ENCODE peak calls at places on chromosomes 4 and X, in four cellular contexts. One of them, this sample, is unnamed. For H3K4me1, the result is how much of the 10 kb centered on the place peaks cover.

GRCh38 chr4:75733369-75733768 is 9.0 kb downstream of the USO1 start:
- DNase-seq in CD4-positive, alpha-beta memory T cell: no peak
- DNase-seq in OCI-LY7: no peak
- DNase-seq in Caco-2: no peak
- DNase-seq in this sample: no peak

GRCh38 chrX:154411981-154412340 is 622 bp downstream of the TAFAZZIN start:
- DNase-seq in CD4-positive, alpha-beta memory T cell: peak
- DNase-seq in OCI-LY7: peak
- DNase-seq in Caco-2: peak
- DNase-seq in this sample: peak

GRCh38 chr4:38125816-38126215 is 165.6 kb downstream of the PTTG2 start:
- DNase-seq in CD4-positive, alpha-beta memory T cell: no peak
- DNase-seq in OCI-LY7: no peak
- DNase-seq in Caco-2: no peak
- DNase-seq in this sample: no peak

GRCh38 chr4:141853091-141853734 is 216.8 kb downstream of the IL15 start:
- DNase-seq in CD4-positive, alpha-beta memory T cell: no peak
- DNase-seq in OCI-LY7: no peak
- DNase-seq in Caco-2: no peak
- DNase-seq in this sample: no peak

GRCh38 chr4:145815626-145816025 is 123.0 kb downstream of the ZNF827 start:
- DNase-seq in CD4-positive, alpha-beta memory T cell: no peak
- DNase-seq in OCI-LY7: no peak
- DNase-seq in Caco-2: no peak
- DNase-seq in this sample: no peak

GRCh38 chr4:126223784-126224407 is 909.1 kb downstream of the FAT4 start:
- DNase-seq in CD4-positive, alpha-beta memory T cell: no peak
- DNase-seq in OCI-LY7: no peak
- DNase-seq in Caco-2: peak
- DNase-seq in this sample: no peak

GRCh38 chrX:30975467-30975866 is 86.4 kb upstream of the TAB3 start:
- DNase-seq in CD4-positive, alpha-beta memory T cell: no peak
- DNase-seq in OCI-LY7: no peak
- DNase-seq in Caco-2: no peak
- DNase-seq in this sample: no peak

GRCh38 chr4:19623866-19624265 is 627.8 kb upstream of the SLIT2 start:
- DNase-seq in CD4-positive, alpha-beta memory T cell: no peak
- DNase-seq in OCI-LY7: no peak
- DNase-seq in Caco-2: no peak
- DNase-seq in this sample: no peak

GRCh38 chr4:108068422-108068821 is 78.7 kb downstream of the HADH start:
- DNase-seq in CD4-positive, alpha-beta memory T cell: no peak
- DNase-seq in OCI-LY7: no peak
- DNase-seq in Caco-2: no peak
- DNase-seq in this sample: no peak

GRCh38 chr4:93370256-93370655 is 458.3 kb upstream of the ATOH1 start:
- DNase-seq in CD4-positive, alpha-beta memory T cell: no peak
- DNase-seq in OCI-LY7: no peak
- DNase-seq in Caco-2: no peak
- DNase-seq in this sample: no peak

GRCh38 chr4:1383728-1384591 is 22.3 kb downstream of the NKX1-1 start:
- DNase-seq in CD4-positive, alpha-beta memory T cell: no peak
- DNase-seq in OCI-LY7: no peak
- DNase-seq in Caco-2: no peak
- DNase-seq in this sample: peak

GRCh38 chr4:54189140-54189539 is 40.0 kb upstream of the PDGFRA start:
- DNase-seq in CD4-positive, alpha-beta memory T cell: no peak
- DNase-seq in OCI-LY7: no peak
- DNase-seq in Caco-2: no peak
- DNase-seq in this sample: no peak

GRCh38 chrX:13131511-13132137 is 87.2 kb upstream of the FAM9C start:
- DNase-seq in CD4-positive, alpha-beta memory T cell: peak
- DNase-seq in OCI-LY7: no peak
- DNase-seq in Caco-2: no peak
- DNase-seq in this sample: no peak

GRCh38 chrX:22296871-22297270 is 24.2 kb downstream of the CBLL2 start:
- DNase-seq in CD4-positive, alpha-beta memory T cell: no peak
- DNase-seq in OCI-LY7: no peak
- DNase-seq in Caco-2: no peak
- DNase-seq in this sample: no peak

GRCh38 chrX:135974279-135974856 is 580 bp upstream of the MMGT1 start:
- DNase-seq in CD4-positive, alpha-beta memory T cell: peak
- DNase-seq in OCI-LY7: peak
- DNase-seq in Caco-2: peak
- DNase-seq in this sample: peak

GRCh38 chr4:67152976-67153375 is 392.3 kb downstream of the CENPC start:
- DNase-seq in CD4-positive, alpha-beta memory T cell: no peak
- DNase-seq in OCI-LY7: no peak
- DNase-seq in Caco-2: no peak
- DNase-seq in this sample: no peak

GRCh38 chr4:145545538-145546224 is 64.0 kb downstream of the SMAD1 start:
- DNase-seq in CD4-positive, alpha-beta memory T cell: no peak
- DNase-seq in OCI-LY7: no peak
- DNase-seq in Caco-2: peak
- DNase-seq in this sample: no peak

GRCh38 chrX:110569506-110569905 is 210.9 kb downstream of the RTL9 start:
- DNase-seq in CD4-positive, alpha-beta memory T cell: no peak
- DNase-seq in OCI-LY7: no peak
- DNase-seq in Caco-2: no peak
- DNase-seq in this sample: no peak

GRCh38 chrX:6149231-6149870 is 79.3 kb downstream of the NLGN4X start:
- DNase-seq in CD4-positive, alpha-beta memory T cell: no peak
- DNase-seq in OCI-LY7: no peak
- DNase-seq in Caco-2: no peak
- DNase-seq in this sample: no peak

GRCh38 chr4:40910706-40911105 is 161.0 kb downstream of the NSUN7 start:
- DNase-seq in CD4-positive, alpha-beta memory T cell: no peak
- DNase-seq in OCI-LY7: no peak
- DNase-seq in Caco-2: no peak
- DNase-seq in this sample: no peak

GRCh38 chr4:113827285-113827684 is 65.7 kb upstream of the CAMK2D start:
- DNase-seq in CD4-positive, alpha-beta memory T cell: no peak
- DNase-seq in OCI-LY7: no peak
- DNase-seq in Caco-2: no peak
- DNase-seq in this sample: no peak

GRCh38 chrX:22803353-22803752 is 196.4 kb upstream of the DDX53 start:
- DNase-seq in CD4-positive, alpha-beta memory T cell: no peak
- DNase-seq in OCI-LY7: no peak
- DNase-seq in Caco-2: no peak
- DNase-seq in this sample: no peak

GRCh38 chr4:61938250-61938846 is 738.2 kb downstream of the ADGRL3 start:
- DNase-seq in CD4-positive, alpha-beta memory T cell: no peak
- DNase-seq in OCI-LY7: no peak
- DNase-seq in Caco-2: peak
- DNase-seq in this sample: peak

GRCh38 chrX:41110801-41111625 is 25.8 kb downstream of the USP9X start:
- DNase-seq in CD4-positive, alpha-beta memory T cell: no peak
- DNase-seq in OCI-LY7: no peak
- DNase-seq in Caco-2: no peak
- DNase-seq in this sample: no peak
- H3K4me1 ChIP-seq in CD4-positive, alpha-beta memory T cell: half or more
- H3K4me1 ChIP-seq in OCI-LY7: under half
- H3K4me1 ChIP-seq in Caco-2: under half
- H3K4me1 ChIP-seq in this sample: under half

DNA sequence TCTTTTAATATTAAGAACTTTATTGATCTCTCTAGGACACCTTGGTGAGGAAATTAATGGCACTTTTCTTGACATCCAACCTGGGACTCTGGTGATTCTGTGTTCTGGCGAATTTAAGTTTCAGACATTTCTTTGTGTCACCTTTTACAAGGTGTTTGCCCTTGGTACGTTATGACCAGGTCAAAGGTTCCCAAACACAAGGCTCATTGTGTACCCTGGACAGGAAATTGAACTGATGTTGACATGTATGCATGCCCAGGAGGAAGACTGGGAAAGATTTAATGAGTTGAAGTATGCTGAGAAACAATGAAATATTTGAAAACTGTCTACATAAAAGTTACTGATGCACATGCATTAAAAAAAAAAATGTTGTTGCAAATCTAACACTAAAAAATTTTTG is 22.1 kb downstream of the NIPAL1 start:
- DNase-seq in CD4-positive, alpha-beta memory T cell: no peak
- DNase-seq in OCI-LY7: no peak
- DNase-seq in Caco-2: no peak
- DNase-seq in this sample: no peak
- H3K4me1 ChIP-seq in CD4-positive, alpha-beta memory T cell: under half
- H3K4me1 ChIP-seq in OCI-LY7: half or more
- H3K4me1 ChIP-seq in Caco-2: under half
- H3K4me1 ChIP-seq in this sample: under half

DNA sequence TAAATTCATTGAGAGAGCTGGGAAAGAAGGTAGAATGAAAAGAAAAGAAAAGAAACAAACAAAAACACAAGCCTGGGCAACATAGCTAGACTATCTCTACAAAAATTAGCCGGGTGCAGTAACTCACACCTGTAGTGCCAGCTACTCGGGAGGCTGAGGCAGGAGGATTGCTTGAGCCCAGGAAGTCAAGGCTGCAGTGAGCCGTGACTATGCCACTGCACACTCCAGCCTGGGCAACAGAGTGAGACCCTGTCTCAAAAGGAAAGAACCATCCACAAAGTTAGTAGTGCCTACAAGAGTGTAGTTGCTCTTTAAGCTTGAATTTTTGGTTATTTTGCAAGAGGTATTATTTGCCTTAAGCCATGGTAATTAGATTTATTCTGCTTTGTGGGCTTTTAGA is 157.7 kb downstream of the CBR4 start:
- DNase-seq in CD4-positive, alpha-beta memory T cell: no peak
- DNase-seq in OCI-LY7: no peak
- DNase-seq in Caco-2: no peak
- DNase-seq in this sample: no peak
- H3K4me1 ChIP-seq in CD4-positive, alpha-beta memory T cell: under half
- H3K4me1 ChIP-seq in OCI-LY7: under half
- H3K4me1 ChIP-seq in Caco-2: under half
- H3K4me1 ChIP-seq in this sample: under half

GRCh38 chrX:39756086-39756883 is 341.5 kb downstream of the BCOR start:
- DNase-seq in CD4-positive, alpha-beta memory T cell: no peak
- DNase-seq in OCI-LY7: no peak
- DNase-seq in Caco-2: no peak
- DNase-seq in this sample: no peak

GRCh38 chrX:39755152-39756032 is 342.4 kb downstream of the BCOR start:
- DNase-seq in CD4-positive, alpha-beta memory T cell: no peak
- DNase-seq in OCI-LY7: peak
- DNase-seq in Caco-2: peak
- DNase-seq in this sample: peak

GRCh38 chrX:39758791-39759525 is 338.8 kb downstream of the BCOR start:
- DNase-seq in CD4-positive, alpha-beta memory T cell: no peak
- DNase-seq in OCI-LY7: no peak
- DNase-seq in Caco-2: no peak
- DNase-seq in this sample: no peak

GRCh38 chrX:39759526-39760224 is 338.1 kb downstream of the BCOR start:
- DNase-seq in CD4-positive, alpha-beta memory T cell: no peak
- DNase-seq in OCI-LY7: peak
- DNase-seq in Caco-2: peak
- DNase-seq in this sample: no peak

GRCh38 chrX:39757971-39758370 is 339.8 kb downstream of the BCOR start:
- DNase-seq in CD4-positive, alpha-beta memory T cell: no peak
- DNase-seq in OCI-LY7: no peak
- DNase-seq in Caco-2: no peak
- DNase-seq in this sample: no peak
- H3K4me1 ChIP-seq in CD4-positive, alpha-beta memory T cell: under half
- H3K4me1 ChIP-seq in OCI-LY7: half or more
- H3K4me1 ChIP-seq in Caco-2: under half
- H3K4me1 ChIP-seq in this sample: under half

DNA sequence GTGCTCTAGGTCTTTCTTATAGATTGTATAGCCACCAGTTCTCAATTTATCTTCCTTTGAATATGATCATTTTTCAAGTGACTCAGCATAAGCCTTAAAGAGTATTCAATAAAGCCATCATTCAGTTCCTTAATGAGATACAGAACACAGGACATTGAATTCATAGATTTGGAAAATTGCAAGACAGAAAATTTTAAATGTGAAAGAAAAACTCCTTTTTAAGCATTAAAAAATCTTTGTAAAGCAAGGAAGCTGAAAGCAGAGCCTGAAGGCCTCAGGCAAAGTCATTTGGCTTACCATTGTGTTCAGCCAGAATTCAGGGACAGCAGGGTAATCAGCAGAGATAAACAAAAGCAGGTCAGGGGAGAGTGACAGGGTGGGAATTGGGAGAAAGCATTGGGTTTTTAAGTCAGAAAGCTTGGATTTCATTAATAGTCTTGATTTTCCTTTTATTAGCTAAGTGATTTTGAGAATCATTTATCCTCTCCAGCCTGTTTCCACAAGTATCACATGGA is 410.2 kb downstream of the HNRNPD start:
- DNase-seq in CD4-positive, alpha-beta memory T cell: no peak
- DNase-seq in OCI-LY7: no peak
- DNase-seq in Caco-2: no peak
- DNase-seq in this sample: no peak
- H3K4me1 ChIP-seq in CD4-positive, alpha-beta memory T cell: under half
- H3K4me1 ChIP-seq in OCI-LY7: under half
- H3K4me1 ChIP-seq in Caco-2: under half
- H3K4me1 ChIP-seq in this sample: under half

This sample was measured in BE2C.